ENCODE peak calls at places on chromosome 12, in eight cellular contexts. K is AG10803, N is fibroblast of pulmonary artery, D is transverse colon, Q is suprapubic skin, I is astrocyte of the spinal cord, T is PC-3, M is fibroblast of mammary gland. J is an unnamed sample.
A peak's percentile ranks its signal among the peaks of the same experiment; 100 is the strongest.

GRCh38 chr12:93108958-93109357 is 179.9 kb upstream of the EEA1 start:
- DNase-seq in M (no peak), K (peak; percentile 62), D (no peak), T (no peak), I (peak; percentile 54), Q (no peak), N (peak; percentile 64), J (no peak)

GRCh38 chr12:121819212-121819949 is 15.6 kb downstream of the SETD1B start:
- DNase-seq in N (no peak), K (no peak), D (no peak), I (no peak), M (no peak), T (no peak), Q (no peak), J (no peak)

GRCh38 chr12:87234898-87235297 is 794.3 kb downstream of the C12orf50 start:
- DNase-seq in I (no peak), M (no peak), T (no peak), N (no peak), Q (no peak), D (no peak), K (no peak), J (no peak)

GRCh38 chr12:64696065-64696741 is 63.0 kb downstream of the GNS start:
- DNase-seq in Q (no peak), I (peak; percentile 53), N (peak; percentile 66), M (peak; percentile 45), T (peak; percentile 73), D (no peak), K (peak; percentile 41), J (peak; percentile 40)

GRCh38 chr12:108525681-108526080 is 10.6 kb downstream of the FICD start:
- DNase-seq in T (peak; percentile 67), Q (no peak), D (no peak), M (peak; percentile 75), K (peak; percentile 48), I (peak; percentile 10), N (no peak), J (no peak)

GRCh38 chr12:1281683-1282366 is 290.8 kb downstream of the ERC1 start:
- DNase-seq in T (peak; percentile 64), K (peak; percentile 77), M (peak; percentile 86), I (peak; percentile 76), Q (no peak), D (no peak), N (peak; percentile 71), J (no peak)

GRCh38 chr12:30329281-30329680 is 366.4 kb downstream of the IPO8 start:
- DNase-seq in N (peak; percentile 53), D (no peak), M (no peak), T (peak; percentile 45), K (no peak), I (peak; percentile 39), Q (no peak), J (no peak)

GRCh38 chr12:94781835-94782234 is 131.5 kb upstream of the TMCC3 start:
- DNase-seq in T (no peak), N (no peak), D (no peak), Q (no peak), M (no peak), K (no peak), I (no peak), J (no peak)

GRCh38 chr12:57033428-57033827 is 16.5 kb downstream of the MYO1A start:
- DNase-seq in M (no peak), N (no peak), Q (no peak), I (no peak), K (no peak), T (peak; percentile 60), D (no peak), J (no peak)

GRCh38 chr12:82099216-82099615 is 259.0 kb downstream of the CCDC59 start:
- DNase-seq in Q (no peak), K (no peak), M (peak; percentile 35), D (no peak), N (no peak), T (no peak), I (no peak), J (no peak)

GRCh38 chr12:128259556-128260070 is 7.4 kb upstream of the TMEM132C start:
- DNase-seq in N (peak; percentile 3), D (no peak), T (peak; percentile 47), K (no peak), Q (no peak), M (peak; percentile 21), I (peak; percentile 2), J (peak; percentile 53)

GRCh38 chr12:53337998-53338397 is 1.8 kb upstream of the SP7 start:
- DNase-seq in K (no peak), I (no peak), T (no peak), N (no peak), M (no peak), Q (no peak), D (no peak), J (no peak)

GRCh38 chr12:106861984-106862894 is 87.8 kb downstream of the RIC8B start:
- DNase-seq in K (peak; percentile 85), I (peak; percentile 42), D (no peak), N (peak; percentile 88), Q (no peak), T (peak; percentile 82), M (peak; percentile 85), J (no peak)

GRCh38 chr12:26266881-26267280 is 71.5 kb downstream of the SSPN start:
- DNase-seq in D (no peak), I (no peak), Q (no peak), N (no peak), K (no peak), T (no peak), M (no peak), J (no peak)

GRCh38 chr12:1993871-1994371 is 10.3 kb downstream of the DCP1B start:
- DNase-seq in M (peak; percentile 61), Q (no peak), D (peak; percentile 60), N (peak; percentile 52), I (peak; percentile 50), K (peak; percentile 84), T (peak; percentile 46), J (peak; percentile 56)

GRCh38 chr12:6167327-6168280 is 32.6 kb upstream of the CD9 start:
- DNase-seq in D (peak; percentile 45), I (peak; percentile 94), T (peak; percentile 88), N (peak; percentile 98), M (peak; percentile 98), Q (peak; percentile 80), K (peak; percentile 89), J (peak; percentile 98)

GRCh38 chr12:110545812-110546211 is 37.3 kb downstream of the PPTC7 start:
- DNase-seq in K (no peak), I (no peak), D (no peak), T (no peak), N (no peak), M (peak; percentile 35), Q (no peak), J (no peak)

DNA sequence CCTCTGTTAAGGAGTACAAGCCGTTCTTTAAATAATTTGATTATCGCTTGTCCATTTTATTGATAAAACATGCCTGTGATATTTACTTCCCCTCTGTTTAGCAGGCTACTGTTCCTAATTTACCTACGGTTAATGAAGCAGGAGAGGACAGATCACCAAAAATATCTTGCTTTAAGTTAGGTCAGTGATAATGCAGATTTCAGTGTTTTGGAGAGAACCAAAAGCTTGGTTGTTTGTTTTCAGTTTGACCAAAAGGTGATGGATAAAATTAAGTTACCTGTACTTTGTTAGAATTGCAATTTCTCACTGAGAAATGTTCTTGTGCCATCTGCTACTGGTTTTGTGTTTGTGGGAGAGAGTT is 958 bp downstream of the SPATS2 start:
- DNase-seq in K (no peak), D (no peak), N (no peak), M (no peak), Q (no peak), T (no peak), I (no peak), J (no peak)
- H3K4me3 ChIP-seq in K (peak overlapping the region; percentile 84), D (peak overlapping the region; percentile 92), N (peak overlapping the region; percentile 61), M (peak overlapping the region; percentile 69), Q (peak overlapping the region; percentile 85), T (peak overlapping the region; percentile 85), I (peak overlapping the region; percentile 64), J (peak overlapping the region; percentile 81)

DNA sequence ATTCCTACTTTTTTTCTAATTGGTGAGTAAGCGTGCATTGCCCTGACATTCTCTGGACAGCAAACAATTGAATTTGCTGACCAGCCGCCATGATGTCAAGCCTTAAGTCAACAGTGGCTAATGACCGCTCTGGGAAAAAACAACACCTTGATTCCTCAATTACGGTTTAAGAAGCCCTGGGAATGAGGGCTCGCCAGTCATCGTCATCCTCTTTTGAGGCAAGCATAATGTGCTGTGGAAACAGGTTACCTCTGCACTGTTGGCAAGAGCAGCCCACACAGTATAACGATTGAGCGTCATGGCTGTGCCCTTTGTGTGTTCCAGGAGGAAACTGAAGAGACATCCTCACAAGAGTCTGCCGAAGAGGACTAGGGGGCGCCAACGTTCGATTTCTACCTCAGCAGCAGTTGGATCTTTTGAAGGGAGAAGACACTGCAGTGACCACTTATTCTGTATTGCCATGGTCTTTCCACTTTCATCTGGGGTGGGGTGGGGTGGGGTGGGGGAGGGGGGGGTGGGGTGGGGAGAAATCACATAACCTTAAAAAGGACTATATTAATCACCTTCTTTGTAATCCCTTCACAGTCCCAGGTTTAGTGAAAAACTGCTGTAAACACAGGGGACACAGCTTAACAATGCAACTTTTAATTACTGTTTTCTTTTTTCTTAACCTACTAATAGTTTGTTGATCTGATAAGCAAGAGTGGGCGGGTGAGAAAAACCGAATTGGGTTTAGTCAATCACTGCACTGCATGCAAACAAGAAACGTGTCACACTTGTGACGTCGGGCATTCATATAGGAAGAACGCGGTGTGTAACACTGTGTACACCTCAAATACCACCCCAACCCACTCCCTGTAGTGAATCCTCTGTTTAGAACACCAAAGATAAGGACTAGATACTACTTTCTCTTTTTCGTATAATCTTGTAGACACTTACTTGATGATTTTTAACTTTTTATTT is 138.9 kb downstream of the HMGA2 start:
- DNase-seq in N (no peak), Q (no peak), M (no peak), D (peak; percentile 21), T (no peak), I (peak; percentile 75), K (no peak), J (peak; percentile 56)
- TF ChIP-seq CTCF in N (no peak), Q (no peak), M (peak; percentile 32), D (no peak), T (peak; percentile 53), I (peak; percentile 32), K (no peak), J (peak; percentile 39)

GRCh38 chr12:124335426-124336183 is 40.7 kb downstream of the RFLNA start:
- DNase-seq in K (no peak), D (no peak), M (no peak), I (no peak), T (no peak), Q (no peak), N (no peak), J (no peak)

GRCh38 chr12:124338448-124338847 is 43.6 kb downstream of the RFLNA start:
- DNase-seq in D (no peak), T (no peak), Q (no peak), M (no peak), N (no peak), I (no peak), K (no peak), J (no peak)

GRCh38 chr12:124337628-124338027 is 42.7 kb downstream of the RFLNA start:
- DNase-seq in T (no peak), D (no peak), I (no peak), M (no peak), Q (no peak), K (no peak), N (no peak), J (no peak)

GRCh38 chr12:124336184-124336437 is 41.2 kb downstream of the RFLNA start:
- DNase-seq in K (no peak), T (no peak), I (no peak), Q (no peak), D (no peak), M (no peak), N (no peak), J (no peak)

GRCh38 chr12:124336742-124337520 is 42.0 kb downstream of the RFLNA start:
- DNase-seq in I (no peak), M (peak; percentile 66), N (no peak), K (no peak), T (no peak), D (no peak), Q (no peak), J (no peak)
- H3K4me3 ChIP-seq in I (no peak overlapping the region), M (no peak overlapping the region), N (no peak overlapping the region), K (no peak overlapping the region), T (no peak overlapping the region), D (no peak overlapping the region), Q (no peak overlapping the region), J (no peak overlapping the region)

GRCh38 chr12:80763874-80764273 is 47.2 kb downstream of the MYF5 start:
- DNase-seq in I (peak; percentile 78), M (peak; percentile 83), T (peak; percentile 60), N (peak; percentile 77), D (no peak), Q (no peak), K (peak; percentile 62), J (peak; percentile 58)
- TF ChIP-seq CTCF in I (peak; percentile 50), M (peak; percentile 58), T (peak; percentile 78), N (peak; percentile 57), D (peak; percentile 21), Q (peak; percentile 49), K (peak; percentile 69), J (peak; percentile 44)